ENCODE peak calls at places on chromosomes 2 and 18, in seven cellular contexts. One of them, this sample, is unnamed.

GRCh38 chr2:166197446-166197845 is 69.6 kb upstream of the SCN1A start:
- DNase-seq in NCI-H1092 treated with DMSO at 0.1 percent for 48 hours: no peak
- DNase-seq in stimulated activated naive CD4-positive, alpha-beta T cell treated with Interleukin-2 at 50 U/mL for 16 hours: no peak
- DNase-seq in fibroblast of pulmonary artery: peak; percentile 87
- DNase-seq in NCI-H446: no peak
- DNase-seq in dorsolateral prefrontal cortex: no peak
- DNase-seq in BE2C: no peak
- DNase-seq in this sample: no peak

GRCh38 chr2:222671259-222672067 is at the start of gene MOGAT1:
- DNase-seq in NCI-H1092 treated with DMSO at 0.1 percent for 48 hours: peak; percentile 28
- DNase-seq in stimulated activated naive CD4-positive, alpha-beta T cell treated with Interleukin-2 at 50 U/mL for 16 hours: no peak
- DNase-seq in fibroblast of pulmonary artery: peak; percentile 7
- DNase-seq in NCI-H446: no peak
- DNase-seq in dorsolateral prefrontal cortex: peak; percentile 34
- DNase-seq in BE2C: peak; percentile 79
- DNase-seq in this sample: no peak

GRCh38 chr2:160427629-160428424 is 65.8 kb downstream of the RBMS1 start:
- DNase-seq in NCI-H1092 treated with DMSO at 0.1 percent for 48 hours: no peak
- DNase-seq in stimulated activated naive CD4-positive, alpha-beta T cell treated with Interleukin-2 at 50 U/mL for 16 hours: no peak
- DNase-seq in fibroblast of pulmonary artery: peak; percentile 91
- DNase-seq in NCI-H446: no peak
- DNase-seq in dorsolateral prefrontal cortex: no peak
- DNase-seq in BE2C: no peak
- DNase-seq in this sample: no peak

GRCh38 chr2:28750316-28751101 is 1.1 kb upstream of the PPP1CB start:
- DNase-seq in NCI-H1092 treated with DMSO at 0.1 percent for 48 hours: peak; percentile 51
- DNase-seq in stimulated activated naive CD4-positive, alpha-beta T cell treated with Interleukin-2 at 50 U/mL for 16 hours: peak; percentile 34
- DNase-seq in fibroblast of pulmonary artery: peak; percentile 62
- DNase-seq in NCI-H446: no peak
- DNase-seq in dorsolateral prefrontal cortex: no peak
- DNase-seq in BE2C: no peak
- DNase-seq in this sample: no peak

GRCh38 chr2:9941196-9941995 is 10.1 kb upstream of the GRHL1 start:
- DNase-seq in NCI-H1092 treated with DMSO at 0.1 percent for 48 hours: no peak
- DNase-seq in stimulated activated naive CD4-positive, alpha-beta T cell treated with Interleukin-2 at 50 U/mL for 16 hours: no peak
- DNase-seq in fibroblast of pulmonary artery: peak; percentile 52
- DNase-seq in NCI-H446: no peak
- DNase-seq in dorsolateral prefrontal cortex: no peak
- DNase-seq in BE2C: no peak
- DNase-seq in this sample: peak; percentile 92

GRCh38 chr2:152171733-152172132 is 3.8 kb downstream of the STAM2 start:
- DNase-seq in NCI-H1092 treated with DMSO at 0.1 percent for 48 hours: no peak
- DNase-seq in stimulated activated naive CD4-positive, alpha-beta T cell treated with Interleukin-2 at 50 U/mL for 16 hours: no peak
- DNase-seq in fibroblast of pulmonary artery: peak; percentile 46
- DNase-seq in NCI-H446: no peak
- DNase-seq in dorsolateral prefrontal cortex: no peak
- DNase-seq in BE2C: no peak
- DNase-seq in this sample: no peak

GRCh38 chr2:6080837-6081541 is 388.8 kb downstream of the SOX11 start:
- DNase-seq in NCI-H1092 treated with DMSO at 0.1 percent for 48 hours: peak; percentile 54
- DNase-seq in stimulated activated naive CD4-positive, alpha-beta T cell treated with Interleukin-2 at 50 U/mL for 16 hours: no peak
- DNase-seq in fibroblast of pulmonary artery: no peak
- DNase-seq in NCI-H446: peak; percentile 33
- DNase-seq in dorsolateral prefrontal cortex: no peak
- DNase-seq in BE2C: no peak
- DNase-seq in this sample: no peak

GRCh38 chr2:147630585-147630984 is 214.2 kb upstream of the ACVR2A start:
- DNase-seq in NCI-H1092 treated with DMSO at 0.1 percent for 48 hours: no peak
- DNase-seq in stimulated activated naive CD4-positive, alpha-beta T cell treated with Interleukin-2 at 50 U/mL for 16 hours: no peak
- DNase-seq in fibroblast of pulmonary artery: no peak
- DNase-seq in NCI-H446: peak; percentile 12
- DNase-seq in dorsolateral prefrontal cortex: no peak
- DNase-seq in BE2C: no peak
- DNase-seq in this sample: no peak

GRCh38 chr2:150303281-150303680 is 184.2 kb downstream of the RND3 start:
- DNase-seq in NCI-H1092 treated with DMSO at 0.1 percent for 48 hours: no peak
- DNase-seq in stimulated activated naive CD4-positive, alpha-beta T cell treated with Interleukin-2 at 50 U/mL for 16 hours: no peak
- DNase-seq in fibroblast of pulmonary artery: peak; percentile 18
- DNase-seq in NCI-H446: no peak
- DNase-seq in dorsolateral prefrontal cortex: no peak
- DNase-seq in BE2C: no peak
- DNase-seq in this sample: no peak

GRCh38 chr2:127640082-127641072 is 5.6 kb upstream of the GPR17 start:
- DNase-seq in NCI-H1092 treated with DMSO at 0.1 percent for 48 hours: no peak
- DNase-seq in stimulated activated naive CD4-positive, alpha-beta T cell treated with Interleukin-2 at 50 U/mL for 16 hours: peak; percentile 5
- DNase-seq in fibroblast of pulmonary artery: no peak
- DNase-seq in NCI-H446: no peak
- DNase-seq in dorsolateral prefrontal cortex: no peak
- DNase-seq in BE2C: peak; percentile 71
- DNase-seq in this sample: no peak

GRCh38 chr18:7102131-7102530 is 15.5 kb downstream of the LAMA1 start:
- DNase-seq in NCI-H1092 treated with DMSO at 0.1 percent for 48 hours: no peak
- DNase-seq in stimulated activated naive CD4-positive, alpha-beta T cell treated with Interleukin-2 at 50 U/mL for 16 hours: no peak
- DNase-seq in fibroblast of pulmonary artery: no peak
- DNase-seq in NCI-H446: no peak
- DNase-seq in dorsolateral prefrontal cortex: no peak
- DNase-seq in BE2C: no peak
- DNase-seq in this sample: peak; percentile 71

GRCh38 chr2:88697361-88698026 is 6.0 kb downstream of the RPIA start:
- DNase-seq in NCI-H1092 treated with DMSO at 0.1 percent for 48 hours: no peak
- DNase-seq in stimulated activated naive CD4-positive, alpha-beta T cell treated with Interleukin-2 at 50 U/mL for 16 hours: no peak
- DNase-seq in fibroblast of pulmonary artery: no peak
- DNase-seq in NCI-H446: no peak
- DNase-seq in dorsolateral prefrontal cortex: no peak
- DNase-seq in BE2C: no peak
- DNase-seq in this sample: no peak

GRCh38 chr2:199458806-199459285 is 1.1 kb upstream of the SATB2 start:
- DNase-seq in NCI-H1092 treated with DMSO at 0.1 percent for 48 hours: no peak
- DNase-seq in stimulated activated naive CD4-positive, alpha-beta T cell treated with Interleukin-2 at 50 U/mL for 16 hours: no peak
- DNase-seq in fibroblast of pulmonary artery: peak; percentile 29
- DNase-seq in NCI-H446: no peak
- DNase-seq in dorsolateral prefrontal cortex: no peak
- DNase-seq in BE2C: no peak
- DNase-seq in this sample: no peak

GRCh38 chr2:11872948-11873269 is 126.5 kb downstream of the LPIN1 start:
- DNase-seq in NCI-H1092 treated with DMSO at 0.1 percent for 48 hours: no peak
- DNase-seq in stimulated activated naive CD4-positive, alpha-beta T cell treated with Interleukin-2 at 50 U/mL for 16 hours: no peak
- DNase-seq in fibroblast of pulmonary artery: no peak
- DNase-seq in NCI-H446: no peak
- DNase-seq in dorsolateral prefrontal cortex: no peak
- DNase-seq in BE2C: no peak
- DNase-seq in this sample: no peak

GRCh38 chr2:239870276-239870675 is 154.9 kb downstream of the NDUFA10 start:
- DNase-seq in NCI-H1092 treated with DMSO at 0.1 percent for 48 hours: no peak
- DNase-seq in stimulated activated naive CD4-positive, alpha-beta T cell treated with Interleukin-2 at 50 U/mL for 16 hours: no peak
- DNase-seq in fibroblast of pulmonary artery: no peak
- DNase-seq in NCI-H446: no peak
- DNase-seq in dorsolateral prefrontal cortex: no peak
- DNase-seq in BE2C: no peak
- DNase-seq in this sample: no peak

GRCh38 chr2:111162718-111163331 is 42.1 kb downstream of the BCL2L11 start:
- DNase-seq in NCI-H1092 treated with DMSO at 0.1 percent for 48 hours: no peak
- DNase-seq in stimulated activated naive CD4-positive, alpha-beta T cell treated with Interleukin-2 at 50 U/mL for 16 hours: no peak
- DNase-seq in fibroblast of pulmonary artery: peak; percentile 22
- DNase-seq in NCI-H446: no peak
- DNase-seq in dorsolateral prefrontal cortex: no peak
- DNase-seq in BE2C: peak; percentile 17
- DNase-seq in this sample: no peak

GRCh38 chr2:69915050-69915945 is at the start of gene MXD1:
- DNase-seq in NCI-H1092 treated with DMSO at 0.1 percent for 48 hours: no peak
- DNase-seq in stimulated activated naive CD4-positive, alpha-beta T cell treated with Interleukin-2 at 50 U/mL for 16 hours: no peak
- DNase-seq in fibroblast of pulmonary artery: no peak
- DNase-seq in NCI-H446: no peak
- DNase-seq in dorsolateral prefrontal cortex: no peak
- DNase-seq in BE2C: peak; percentile 12
- DNase-seq in this sample: no peak

GRCh38 chr18:55465313-55465712 is 122.7 kb downstream of the TCF4 start:
- DNase-seq in NCI-H1092 treated with DMSO at 0.1 percent for 48 hours: no peak
- DNase-seq in stimulated activated naive CD4-positive, alpha-beta T cell treated with Interleukin-2 at 50 U/mL for 16 hours: no peak
- DNase-seq in fibroblast of pulmonary artery: no peak
- DNase-seq in NCI-H446: no peak
- DNase-seq in dorsolateral prefrontal cortex: no peak
- DNase-seq in BE2C: no peak
- DNase-seq in this sample: no peak

GRCh38 chr2:9332853-9333245 is 90.5 kb downstream of the ITGB1BP1 start:
- DNase-seq in NCI-H1092 treated with DMSO at 0.1 percent for 48 hours: no peak
- DNase-seq in stimulated activated naive CD4-positive, alpha-beta T cell treated with Interleukin-2 at 50 U/mL for 16 hours: no peak
- DNase-seq in fibroblast of pulmonary artery: no peak
- DNase-seq in NCI-H446: no peak
- DNase-seq in dorsolateral prefrontal cortex: no peak
- DNase-seq in BE2C: no peak
- DNase-seq in this sample: no peak

GRCh38 chr2:127826047-127826446 is 15.1 kb upstream of the WDR33 start:
- DNase-seq in NCI-H1092 treated with DMSO at 0.1 percent for 48 hours: peak; percentile 14
- DNase-seq in stimulated activated naive CD4-positive, alpha-beta T cell treated with Interleukin-2 at 50 U/mL for 16 hours: no peak
- DNase-seq in fibroblast of pulmonary artery: no peak
- DNase-seq in NCI-H446: no peak
- DNase-seq in dorsolateral prefrontal cortex: no peak
- DNase-seq in BE2C: no peak
- DNase-seq in this sample: no peak

GRCh38 chr18:24011095-24011917 is 3.2 kb upstream of the TTC39C start:
- DNase-seq in NCI-H1092 treated with DMSO at 0.1 percent for 48 hours: no peak
- DNase-seq in stimulated activated naive CD4-positive, alpha-beta T cell treated with Interleukin-2 at 50 U/mL for 16 hours: no peak
- DNase-seq in fibroblast of pulmonary artery: no peak
- DNase-seq in NCI-H446: no peak
- DNase-seq in dorsolateral prefrontal cortex: no peak
- DNase-seq in BE2C: no peak
- DNase-seq in this sample: no peak

GRCh38 chr2:25286025-25286400 is 55.7 kb downstream of the DNMT3A start:
- DNase-seq in NCI-H1092 treated with DMSO at 0.1 percent for 48 hours: no peak
- DNase-seq in stimulated activated naive CD4-positive, alpha-beta T cell treated with Interleukin-2 at 50 U/mL for 16 hours: peak; percentile 42
- DNase-seq in fibroblast of pulmonary artery: no peak
- DNase-seq in NCI-H446: no peak
- DNase-seq in dorsolateral prefrontal cortex: no peak
- DNase-seq in BE2C: no peak
- DNase-seq in this sample: no peak

GRCh38 chr2:126736133-126736874 is 80.3 kb downstream of the GYPC start:
- DNase-seq in NCI-H1092 treated with DMSO at 0.1 percent for 48 hours: no peak
- DNase-seq in stimulated activated naive CD4-positive, alpha-beta T cell treated with Interleukin-2 at 50 U/mL for 16 hours: no peak
- DNase-seq in fibroblast of pulmonary artery: peak; percentile 18
- DNase-seq in NCI-H446: no peak
- DNase-seq in dorsolateral prefrontal cortex: no peak
- DNase-seq in BE2C: no peak
- DNase-seq in this sample: no peak

GRCh38 chr2:16900405-16901025 is 234.9 kb upstream of the CYRIA start:
- DNase-seq in NCI-H1092 treated with DMSO at 0.1 percent for 48 hours: no peak
- DNase-seq in stimulated activated naive CD4-positive, alpha-beta T cell treated with Interleukin-2 at 50 U/mL for 16 hours: no peak
- DNase-seq in fibroblast of pulmonary artery: no peak
- DNase-seq in NCI-H446: no peak
- DNase-seq in dorsolateral prefrontal cortex: no peak
- DNase-seq in BE2C: peak; percentile 24
- DNase-seq in this sample: no peak

GRCh38 chr2:238584617-238585016 is 157.9 kb downstream of the ASB1 start:
- DNase-seq in NCI-H1092 treated with DMSO at 0.1 percent for 48 hours: no peak
- DNase-seq in stimulated activated naive CD4-positive, alpha-beta T cell treated with Interleukin-2 at 50 U/mL for 16 hours: no peak
- DNase-seq in fibroblast of pulmonary artery: no peak
- DNase-seq in NCI-H446: no peak
- DNase-seq in dorsolateral prefrontal cortex: no peak
- DNase-seq in BE2C: no peak
- DNase-seq in this sample: no peak

GRCh38 chr18:79872423-79872822 is 74.7 kb downstream of the KCNG2 start:
- DNase-seq in NCI-H1092 treated with DMSO at 0.1 percent for 48 hours: no peak
- DNase-seq in stimulated activated naive CD4-positive, alpha-beta T cell treated with Interleukin-2 at 50 U/mL for 16 hours: no peak
- DNase-seq in fibroblast of pulmonary artery: no peak
- DNase-seq in NCI-H446: no peak
- DNase-seq in dorsolateral prefrontal cortex: no peak
- DNase-seq in BE2C: no peak
- DNase-seq in this sample: no peak

GRCh38 chr18:11316546-11316945 is 167.2 kb upstream of the PIEZO2 start:
- DNase-seq in NCI-H1092 treated with DMSO at 0.1 percent for 48 hours: no peak
- DNase-seq in stimulated activated naive CD4-positive, alpha-beta T cell treated with Interleukin-2 at 50 U/mL for 16 hours: no peak
- DNase-seq in fibroblast of pulmonary artery: no peak
- DNase-seq in NCI-H446: no peak
- DNase-seq in dorsolateral prefrontal cortex: no peak
- DNase-seq in BE2C: no peak
- DNase-seq in this sample: no peak

GRCh38 chr2:200171761-200172482 is 134.6 kb upstream of the SPATS2L start:
- DNase-seq in NCI-H1092 treated with DMSO at 0.1 percent for 48 hours: no peak
- DNase-seq in stimulated activated naive CD4-positive, alpha-beta T cell treated with Interleukin-2 at 50 U/mL for 16 hours: no peak
- DNase-seq in fibroblast of pulmonary artery: no peak
- DNase-seq in NCI-H446: no peak
- DNase-seq in dorsolateral prefrontal cortex: no peak
- DNase-seq in BE2C: no peak
- DNase-seq in this sample: no peak

This sample was measured in foreskin melanocyte.